ENCODE peak calls at places on chromosome 5, in ten cellular contexts. B is AG08396; T is stimulated activated effector memory CD8-positive, alpha-beta T cell treated with anti-CD3 and anti-CD28 coated beads, Interleukin-12 subunit alpha, Interleukin-12 subunit beta, amount 100 ng/mL, for 72 hours; L is A549; H is ureter; G is NCI-H1092 treated with DMSO at 0.1 percent for 48 hours; F is hippocampal formation; V is activated CD4-positive, alpha-beta T cell treated with anti-CD3 and anti-CD28 coated beads for 24 hours; Q is H9; N is COR-L47. P is an unnamed sample.

GRCh38 chr5:96031811-96032261 is 70.2 kb upstream of the ELL2 start:
- DNase-seq in T (no peak), B (peak; percentile 47), V (no peak), Q (no peak), N (no peak), H (no peak), L (no peak), G (no peak), F (no peak), P (no peak)

GRCh38 chr5:94316916-94317838 is 301.2 kb downstream of the KIAA0825 start:
- DNase-seq in G (no peak), Q (no peak), B (no peak), N (no peak), V (no peak), T (no peak), H (no peak), L (no peak), F (no peak), P (no peak)

GRCh38 chr5:124980174-124980941 is 233.9 kb upstream of the ZNF608 start:
- DNase-seq in F (peak; percentile 60), L (no peak), G (peak; percentile 10), H (no peak), V (no peak), Q (peak; percentile 75), T (no peak), N (peak; percentile 95), B (no peak), P (peak; percentile 11)

GRCh38 chr5:110402562-110402961 is 323.9 kb downstream of the TMEM232 start:
- DNase-seq in F (no peak), H (no peak), T (no peak), B (no peak), L (no peak), Q (no peak), G (no peak), N (no peak), V (no peak), P (no peak)

GRCh38 chr5:135176991-135177390 is 143.0 kb upstream of the PITX1 start:
- DNase-seq in T (no peak), Q (no peak), H (no peak), F (no peak), G (no peak), L (no peak), V (no peak), N (no peak), B (no peak), P (no peak)

GRCh38 chr5:44652674-44653073 is 156.1 kb upstream of the MRPS30 start:
- DNase-seq in L (no peak), F (no peak), T (no peak), V (no peak), B (no peak), G (no peak), N (no peak), H (no peak), Q (no peak), P (no peak)

GRCh38 chr5:119218830-119219782 is 136.7 kb upstream of the TNFAIP8 start:
- DNase-seq in Q (no peak), T (no peak), H (no peak), N (peak; percentile 2), L (no peak), F (no peak), V (no peak), B (peak; percentile 5), G (peak; percentile 6), P (no peak)

GRCh38 chr5:66206465-66206864 is 62.4 kb downstream of the SREK1 start:
- DNase-seq in T (no peak), G (no peak), F (no peak), H (no peak), L (no peak), V (no peak), Q (no peak), B (no peak), N (no peak), P (no peak)

P was measured in NCI-H1105.